ENCODE peak calls at places on chromosomes 2 and 18, in seven cellular contexts. Q is GM12892, P is A549, M is heart left ventricle, C is body of pancreas, H is H54, R is uterus. F is an unnamed sample.

GRCh38 chr18:52869942-52870907 is 530.2 kb downstream of the DCC start:
- DNase-seq in Q (no peak), P (peak; percentile 1), M (no peak), C (no peak), H (no peak), R (no peak), F (no peak)

GRCh38 chr18:52220062-52220591 is 119.9 kb upstream of the DCC start:
- DNase-seq in Q (no peak), P (no peak), M (no peak), C (no peak), H (no peak), R (no peak), F (no peak)

GRCh38 chr2:176085861-176086771 is 2.4 kb upstream of the EVX2 start:
- DNase-seq in Q (no peak), P (peak; percentile 55), M (no peak), C (no peak), H (no peak), R (no peak), F (peak; percentile 66)

GRCh38 chr2:85393836-85394235 is 16.3 kb downstream of the CAPG start:
- DNase-seq in Q (no peak), P (no peak), M (no peak), C (no peak), H (no peak), R (no peak), F (no peak)

GRCh38 chr18:58378980-58379379 is 249.9 kb downstream of the ALPK2 start:
- DNase-seq in Q (no peak), P (no peak), M (no peak), C (no peak), H (no peak), R (no peak), F (no peak)

GRCh38 chr2:50556934-50557575 is 474.9 kb downstream of the NRXN1 start:
- DNase-seq in Q (no peak), P (no peak), M (no peak), C (no peak), H (no peak), R (no peak), F (peak; percentile 1)

GRCh38 chr2:71605173-71605641 is 151.8 kb downstream of the DYSF start:
- DNase-seq in Q (no peak), P (no peak), M (peak; percentile 26), C (no peak), H (no peak), R (peak; percentile 5), F (no peak)

GRCh38 chr2:99971326-99971965 is 170.9 kb downstream of the AFF3 start:
- DNase-seq in Q (no peak), P (no peak), M (no peak), C (no peak), H (no peak), R (no peak), F (no peak)

DNA sequence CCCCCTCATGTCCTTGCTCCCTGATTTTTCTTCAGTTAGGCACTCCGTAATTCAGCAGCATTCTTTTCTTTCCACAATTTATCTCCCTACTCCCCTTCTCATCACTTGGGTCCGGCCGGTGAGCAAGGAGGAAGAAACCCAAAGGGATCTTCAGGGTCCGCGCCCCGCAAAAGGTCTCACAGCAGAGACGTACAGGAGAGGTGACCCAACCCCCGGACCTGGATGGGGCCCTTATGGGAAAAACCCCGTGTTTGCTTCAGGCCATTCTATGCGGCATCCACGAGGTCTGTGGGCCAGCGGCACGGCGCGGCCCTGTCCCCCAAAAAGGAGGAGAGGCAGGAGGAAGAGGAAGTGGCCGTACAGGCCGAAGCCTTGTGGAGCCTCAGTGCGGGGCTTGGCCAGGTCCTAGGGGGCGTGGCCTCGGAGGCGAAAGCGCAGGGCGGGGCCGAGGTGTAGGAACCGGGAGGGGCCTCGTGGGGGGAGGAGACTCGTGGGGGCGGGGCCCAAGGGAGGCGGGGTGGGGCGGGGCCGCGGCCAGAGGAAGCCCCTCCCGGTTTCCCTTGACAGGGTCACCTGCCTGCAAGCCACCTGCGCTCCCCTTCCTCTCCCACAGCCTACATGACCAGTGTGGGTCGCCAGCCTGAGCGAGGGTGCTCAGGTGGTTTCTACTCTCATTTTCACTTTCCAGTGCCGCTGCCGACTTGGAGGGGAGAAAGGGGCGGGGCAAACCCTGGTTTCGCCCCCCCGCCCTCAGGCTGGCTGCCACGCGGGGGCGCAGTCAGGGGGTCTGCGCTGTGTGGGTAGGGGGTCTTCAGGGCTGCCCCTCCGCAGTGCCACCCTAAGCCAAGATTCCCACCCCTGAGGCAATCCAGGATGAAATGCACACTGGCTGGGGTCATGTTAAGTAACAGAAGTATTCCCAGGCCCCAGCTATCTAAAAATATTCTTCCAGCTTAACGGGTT is 156.4 kb upstream of the XPO1 start:
- DNase-seq in Q (peak; percentile 63), P (peak; percentile 94), M (peak; percentile 95), C (peak; percentile 97), H (peak; percentile 85), R (peak; percentile 95), F (peak; percentile 95)
- TF ChIP-seq POLR2A in Q (peak; percentile 96), P (peak; percentile 85), M (peak; percentile 65), C (peak; percentile 88), H (peak; percentile 56), R (no peak), F (peak; percentile 84)

GRCh38 chr2:10449838-10450691 is 1.9 kb upstream of the ODC1 start:
- DNase-seq in Q (no peak), P (peak; percentile 80), M (no peak), C (no peak), H (no peak), R (no peak), F (no peak)

GRCh38 chr2:10447300-10448207 is 573 bp downstream of the ODC1 start:
- DNase-seq in Q (no peak), P (peak; percentile 70), M (no peak), C (peak; percentile 71), H (no peak), R (no peak), F (peak; percentile 83)

GRCh38 chr2:10449481-10449831 is 1.3 kb upstream of the ODC1 start:
- DNase-seq in Q (no peak), P (no peak), M (no peak), C (no peak), H (no peak), R (no peak), F (no peak)

GRCh38 chr2:10448208-10448645 is at the start of gene ODC1:
- DNase-seq in Q (no peak), P (peak; percentile 93), M (peak; percentile 94), C (peak; percentile 97), H (peak; percentile 90), R (peak; percentile 95), F (peak; percentile 95)

DNA sequence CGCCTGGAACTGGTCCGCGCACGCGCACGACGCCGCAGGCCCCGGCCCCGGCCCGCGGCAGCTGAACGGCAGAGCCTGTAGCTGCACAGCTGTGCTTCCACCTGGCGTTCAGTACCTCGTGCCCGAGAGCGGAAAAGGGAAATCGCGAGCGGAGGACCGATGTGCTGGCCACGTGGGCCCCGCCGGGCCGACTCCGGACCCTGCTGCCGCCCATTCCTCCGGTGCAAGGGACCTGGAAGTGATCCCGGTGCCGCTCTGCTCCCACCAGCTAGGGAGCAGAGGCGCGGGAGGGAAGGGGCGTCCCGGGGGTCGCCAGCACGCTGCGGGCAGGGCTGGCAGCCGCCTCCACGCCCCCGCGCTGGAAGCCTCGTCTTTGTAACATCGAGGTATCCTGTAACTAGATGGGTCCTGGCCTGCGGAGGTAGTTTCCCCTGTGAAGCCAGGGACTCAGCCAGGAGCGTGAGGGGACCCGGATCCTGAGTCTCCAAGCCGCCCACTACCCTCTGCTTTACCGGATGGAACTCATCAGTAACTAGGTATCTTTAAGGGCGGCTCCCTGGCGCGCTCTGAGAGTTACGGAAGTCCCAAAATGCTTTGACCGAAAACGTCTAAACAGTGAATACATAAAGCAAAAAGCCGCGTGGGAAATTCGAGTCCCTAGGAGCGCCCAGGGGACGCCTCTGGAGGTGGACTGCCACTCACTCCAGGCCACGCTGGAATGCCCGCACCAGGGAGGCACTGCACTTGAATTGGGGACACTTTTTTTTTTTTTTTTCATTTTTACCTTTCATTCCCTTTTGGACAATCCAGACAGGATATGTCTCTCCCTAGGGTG is 736 bp upstream of the ODC1 start:
- DNase-seq in Q (peak; percentile 96), P (peak; percentile 90), M (peak; percentile 90), C (peak; percentile 93), H (no peak), R (peak; percentile 93), F (peak; percentile 70)
- TF ChIP-seq POLR2A in Q (peak; percentile 43), P (peak; percentile 76), M (peak; percentile 76), C (peak; percentile 85), H (peak; percentile 75), R (no peak), F (peak; percentile 67)

GRCh38 chr18:34590503-34590902 is 119.6 kb upstream of the DTNA start:
- DNase-seq in Q (no peak), P (no peak), M (no peak), C (no peak), H (no peak), R (no peak), F (no peak)

GRCh38 chr18:34591920-34592444 is 118.1 kb upstream of the DTNA start:
- DNase-seq in Q (no peak), P (no peak), M (no peak), C (no peak), H (no peak), R (no peak), F (no peak)

GRCh38 chr18:34594243-34594642 is 115.9 kb upstream of the DTNA start:
- DNase-seq in Q (no peak), P (no peak), M (no peak), C (no peak), H (no peak), R (no peak), F (no peak)

GRCh38 chr18:34595673-34596072 is 114.4 kb upstream of the DTNA start:
- DNase-seq in Q (no peak), P (peak; percentile 1), M (no peak), C (no peak), H (no peak), R (no peak), F (peak; percentile 13)

GRCh38 chr18:34592961-34593382 is 117.1 kb upstream of the DTNA start:
- DNase-seq in Q (no peak), P (no peak), M (peak; percentile 66), C (peak; percentile 64), H (no peak), R (peak; percentile 33), F (no peak)
- TF ChIP-seq POLR2A in Q (no peak), P (no peak), M (no peak), C (no peak), H (no peak), R (no peak), F (no peak)

DNA sequence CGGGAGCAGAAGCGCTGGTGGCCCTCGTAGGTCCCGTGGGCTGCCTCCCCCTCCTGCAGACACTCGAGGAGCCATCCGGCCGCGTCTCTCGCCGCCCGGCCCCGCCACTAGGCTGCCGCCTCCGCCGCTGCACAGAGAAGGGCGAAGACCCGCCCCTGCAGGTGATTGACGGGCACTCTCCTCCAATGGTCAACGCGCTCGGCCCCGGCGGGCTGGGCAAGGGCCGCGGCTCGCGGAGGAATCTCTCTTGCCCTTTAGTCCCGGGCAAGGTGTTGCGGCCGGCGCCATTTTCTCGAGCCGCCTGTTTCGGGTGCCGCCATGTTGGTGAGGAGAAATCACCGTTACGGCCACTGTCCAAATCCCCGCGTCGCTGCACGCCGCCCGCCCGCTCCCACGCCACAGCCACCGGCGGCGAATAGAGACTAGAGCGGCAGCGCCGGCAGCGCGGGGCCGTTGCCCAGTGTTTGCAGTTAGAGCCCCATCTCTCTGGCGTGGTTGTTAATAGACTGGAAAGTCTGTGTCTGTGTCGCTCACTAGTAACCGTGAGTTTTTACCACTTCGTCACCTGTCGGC is at the start of gene ZC3H6:
- DNase-seq in Q (peak; percentile 69), P (peak; percentile 99), M (peak; percentile 99), C (peak; percentile 99), H (peak; percentile 83), R (peak; percentile 100), F (peak; percentile 100)
- TF ChIP-seq POLR2A in Q (peak; percentile 98), P (peak; percentile 94), M (peak; percentile 93), C (peak; percentile 96), H (peak; percentile 94), R (peak; percentile 95), F (peak; percentile 99)

F was measured in erythroblast.